ENCODE peak calls at places on chromosome 16, in four cellular contexts. One of them, this sample, is unnamed.

GRCh38 chr16:86929149-86929871 is 351.0 kb downstream of the FOXL1 start:
- DNase-seq in HepG2: no peak
- DNase-seq in K562: peak; percentile 62
- DNase-seq in GM12878: no peak
- DNase-seq in this sample: no peak

GRCh38 chr16:67796099-67796718 is 10.2 kb downstream of the RANBP10 start:
- DNase-seq in HepG2: no peak
- DNase-seq in K562: no peak
- DNase-seq in GM12878: no peak
- DNase-seq in this sample: no peak

GRCh38 chr16:23535901-23536300 is 21.2 kb downstream of the EARS2 start:
- DNase-seq in HepG2: no peak
- DNase-seq in K562: no peak
- DNase-seq in GM12878: no peak
- DNase-seq in this sample: no peak

GRCh38 chr16:3842994-3843393 is 37.5 kb downstream of the CREBBP start:
- DNase-seq in HepG2: no peak
- DNase-seq in K562: no peak
- DNase-seq in GM12878: no peak
- DNase-seq in this sample: no peak

GRCh38 chr16:64695684-64696083 is 426.2 kb downstream of the CDH11 start:
- DNase-seq in HepG2: no peak
- DNase-seq in K562: no peak
- DNase-seq in GM12878: no peak
- DNase-seq in this sample: no peak

GRCh38 chr16:8845699-8846298 is 23.0 kb downstream of the CARHSP1 start:
- DNase-seq in HepG2: no peak
- DNase-seq in K562: no peak
- DNase-seq in GM12878: no peak
- DNase-seq in this sample: no peak

GRCh38 chr16:278863-279366 is 1.5 kb upstream of the ARHGDIG start:
- DNase-seq in HepG2: peak; percentile 12
- DNase-seq in K562: no peak
- DNase-seq in GM12878: peak; percentile 8
- DNase-seq in this sample: no peak

GRCh38 chr16:88383401-88384221 is 852 bp downstream of the ZNF469 start:
- DNase-seq in HepG2: no peak
- DNase-seq in K562: peak; percentile 46
- DNase-seq in GM12878: no peak
- DNase-seq in this sample: peak; percentile 51

GRCh38 chr16:17357302-17358062 is 113.3 kb downstream of the XYLT1 start:
- DNase-seq in HepG2: no peak
- DNase-seq in K562: no peak
- DNase-seq in GM12878: no peak
- DNase-seq in this sample: no peak

GRCh38 chr16:79339863-79340262 is 260.7 kb downstream of the MAF start:
- DNase-seq in HepG2: no peak
- DNase-seq in K562: no peak
- DNase-seq in GM12878: no peak
- DNase-seq in this sample: no peak

GRCh38 chr16:69064789-69065313 is 40.6 kb upstream of the HAS3 start:
- DNase-seq in HepG2: no peak
- DNase-seq in K562: no peak
- DNase-seq in GM12878: no peak
- DNase-seq in this sample: no peak

GRCh38 chr16:79533292-79533691 is 67.2 kb downstream of the MAF start:
- DNase-seq in HepG2: no peak
- DNase-seq in K562: no peak
- DNase-seq in GM12878: no peak
- DNase-seq in this sample: no peak

GRCh38 chr16:3444032-3444388 is 530 bp downstream of the NAA60 start:
- DNase-seq in HepG2: peak; percentile 72
- DNase-seq in K562: no peak
- DNase-seq in GM12878: no peak
- DNase-seq in this sample: no peak

GRCh38 chr16:65788434-65789147 is 577.9 kb upstream of the CDH5 start:
- DNase-seq in HepG2: no peak
- DNase-seq in K562: no peak
- DNase-seq in GM12878: no peak
- DNase-seq in this sample: no peak

GRCh38 chr16:75064403-75065148 is 52.0 kb downstream of the LDHD start:
- DNase-seq in HepG2: peak; percentile 83
- DNase-seq in K562: no peak
- DNase-seq in GM12878: no peak
- DNase-seq in this sample: no peak

GRCh38 chr16:67180166-67180565 is 3.6 kb downstream of the MATCAP1 start:
- DNase-seq in HepG2: no peak
- DNase-seq in K562: no peak
- DNase-seq in GM12878: no peak
- DNase-seq in this sample: peak; percentile 11

GRCh38 chr16:72862090-72862489 is 185.8 kb downstream of the ZFHX3 start:
- DNase-seq in HepG2: no peak
- DNase-seq in K562: no peak
- DNase-seq in GM12878: no peak
- DNase-seq in this sample: no peak

GRCh38 chr16:56106527-56106926 is 84.8 kb upstream of the GNAO1 start:
- DNase-seq in HepG2: no peak
- DNase-seq in K562: no peak
- DNase-seq in GM12878: no peak
- DNase-seq in this sample: no peak

GRCh38 chr16:56107944-56108583 is 83.2 kb upstream of the GNAO1 start:
- DNase-seq in HepG2: no peak
- DNase-seq in K562: no peak
- DNase-seq in GM12878: no peak
- DNase-seq in this sample: no peak

GRCh38 chr16:56101480-56101879 is 89.8 kb upstream of the GNAO1 start:
- DNase-seq in HepG2: no peak
- DNase-seq in K562: no peak
- DNase-seq in GM12878: no peak
- DNase-seq in this sample: no peak

GRCh38 chr16:56102159-56102798 is 89.0 kb upstream of the GNAO1 start:
- DNase-seq in HepG2: no peak
- DNase-seq in K562: no peak
- DNase-seq in GM12878: no peak
- DNase-seq in this sample: no peak
- TF ChIP-seq NR2C2 in HepG2: no peak
- TF ChIP-seq NR2C2 in K562: no peak
- TF ChIP-seq NR2C2 in GM12878: no peak
- TF ChIP-seq NR2C2 in this sample: no peak

GRCh38 chr16:10028644-10029043 is 153.6 kb downstream of the GRIN2A start:
- DNase-seq in HepG2: no peak
- DNase-seq in K562: no peak
- DNase-seq in GM12878: no peak
- DNase-seq in this sample: no peak

GRCh38 chr16:10031473-10031872 is 150.8 kb downstream of the GRIN2A start:
- DNase-seq in HepG2: no peak
- DNase-seq in K562: no peak
- DNase-seq in GM12878: no peak
- DNase-seq in this sample: no peak

GRCh38 chr16:10026593-10026992 is 155.6 kb downstream of the GRIN2A start:
- DNase-seq in HepG2: no peak
- DNase-seq in K562: no peak
- DNase-seq in GM12878: no peak
- DNase-seq in this sample: no peak

GRCh38 chr16:10031955-10032354 is 150.3 kb downstream of the GRIN2A start:
- DNase-seq in HepG2: no peak
- DNase-seq in K562: no peak
- DNase-seq in GM12878: no peak
- DNase-seq in this sample: no peak

GRCh38 chr16:10027553-10027952 is 154.7 kb downstream of the GRIN2A start:
- DNase-seq in HepG2: no peak
- DNase-seq in K562: no peak
- DNase-seq in GM12878: no peak
- DNase-seq in this sample: no peak
- TF ChIP-seq NR2C2 in HepG2: no peak
- TF ChIP-seq NR2C2 in K562: no peak
- TF ChIP-seq NR2C2 in GM12878: no peak
- TF ChIP-seq NR2C2 in this sample: no peak

GRCh38 chr16:21526923-21527807 is 72.2 kb upstream of the METTL9 start:
- DNase-seq in HepG2: peak; percentile 70
- DNase-seq in K562: peak; percentile 18
- DNase-seq in GM12878: no peak
- DNase-seq in this sample: no peak
- TF ChIP-seq NR2C2 in HepG2: no peak
- TF ChIP-seq NR2C2 in K562: no peak
- TF ChIP-seq NR2C2 in GM12878: no peak
- TF ChIP-seq NR2C2 in this sample: no peak

DNA sequence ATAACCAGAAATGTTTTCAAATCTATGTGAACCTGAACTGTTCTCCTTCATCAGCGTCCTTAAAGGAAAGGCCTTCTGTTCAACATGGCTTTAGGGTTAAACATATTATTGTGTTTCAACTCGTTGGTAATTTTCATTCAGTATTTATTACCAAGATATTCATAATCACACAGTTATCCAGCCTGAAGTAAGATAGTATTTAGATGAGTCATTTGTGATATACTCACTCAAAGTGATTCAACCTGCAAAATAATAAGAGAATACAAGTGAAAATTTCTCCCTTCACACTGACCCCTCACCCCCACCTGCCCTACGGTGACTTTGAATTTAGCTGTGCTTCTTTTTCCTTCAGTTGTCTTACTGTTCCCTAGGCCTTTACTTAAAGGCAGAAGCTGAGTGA is 3.0 kb downstream of the CYLD start:
- DNase-seq in HepG2: no peak
- DNase-seq in K562: no peak
- DNase-seq in GM12878: no peak
- DNase-seq in this sample: no peak
- TF ChIP-seq NR2C2 in HepG2: no peak
- TF ChIP-seq NR2C2 in K562: no peak
- TF ChIP-seq NR2C2 in GM12878: no peak
- TF ChIP-seq NR2C2 in this sample: no peak

GRCh38 chr16:13561276-13561675 is 358.7 kb upstream of the ERCC4 start:
- DNase-seq in HepG2: no peak
- DNase-seq in K562: no peak
- DNase-seq in GM12878: no peak
- DNase-seq in this sample: no peak
- TF ChIP-seq NR2C2 in HepG2: no peak
- TF ChIP-seq NR2C2 in K562: no peak
- TF ChIP-seq NR2C2 in GM12878: no peak
- TF ChIP-seq NR2C2 in this sample: no peak

DNA sequence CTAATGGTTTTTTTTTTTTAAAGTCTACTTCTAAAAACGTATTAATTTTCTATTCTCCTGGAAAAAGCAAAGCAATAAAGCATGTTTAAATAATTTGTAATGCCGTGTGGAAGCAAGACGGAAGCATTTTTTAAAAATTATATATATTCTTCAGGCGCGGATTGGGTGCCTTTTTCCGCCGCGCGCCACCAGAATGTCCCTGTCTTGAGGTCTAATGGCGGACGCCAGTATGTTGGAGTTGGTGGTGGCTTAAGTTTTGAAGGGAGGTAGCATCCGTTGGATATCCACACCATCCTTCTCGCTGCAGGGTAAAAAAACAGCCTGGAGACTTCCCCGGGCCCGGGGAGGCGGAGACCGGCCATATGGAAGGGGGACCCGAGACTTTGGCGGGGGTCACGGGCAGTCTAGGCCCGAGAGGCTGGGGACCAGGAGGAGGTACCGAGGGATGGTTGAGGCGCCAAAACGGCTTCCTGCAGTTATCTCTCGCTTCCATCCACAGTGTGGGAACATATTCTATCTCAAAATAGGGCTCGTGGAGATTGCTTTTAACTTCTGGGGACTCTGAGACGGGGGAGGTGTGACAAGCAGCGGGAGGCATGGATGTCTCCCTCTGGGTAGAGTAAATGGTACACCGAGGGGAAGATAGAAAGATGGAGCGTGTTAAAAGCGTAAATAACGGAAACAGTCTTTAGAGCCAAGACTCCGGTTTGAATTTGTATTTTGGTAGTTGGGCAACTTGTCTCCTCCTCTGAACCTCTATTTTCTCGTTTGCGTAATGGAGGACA is at the start of gene SF3B3:
- DNase-seq in HepG2: peak; percentile 73
- DNase-seq in K562: peak; percentile 80
- DNase-seq in GM12878: no peak
- DNase-seq in this sample: peak; percentile 42
- TF ChIP-seq NR2C2 in HepG2: no peak
- TF ChIP-seq NR2C2 in K562: no peak
- TF ChIP-seq NR2C2 in GM12878: no peak
- TF ChIP-seq NR2C2 in this sample: no peak

DNA sequence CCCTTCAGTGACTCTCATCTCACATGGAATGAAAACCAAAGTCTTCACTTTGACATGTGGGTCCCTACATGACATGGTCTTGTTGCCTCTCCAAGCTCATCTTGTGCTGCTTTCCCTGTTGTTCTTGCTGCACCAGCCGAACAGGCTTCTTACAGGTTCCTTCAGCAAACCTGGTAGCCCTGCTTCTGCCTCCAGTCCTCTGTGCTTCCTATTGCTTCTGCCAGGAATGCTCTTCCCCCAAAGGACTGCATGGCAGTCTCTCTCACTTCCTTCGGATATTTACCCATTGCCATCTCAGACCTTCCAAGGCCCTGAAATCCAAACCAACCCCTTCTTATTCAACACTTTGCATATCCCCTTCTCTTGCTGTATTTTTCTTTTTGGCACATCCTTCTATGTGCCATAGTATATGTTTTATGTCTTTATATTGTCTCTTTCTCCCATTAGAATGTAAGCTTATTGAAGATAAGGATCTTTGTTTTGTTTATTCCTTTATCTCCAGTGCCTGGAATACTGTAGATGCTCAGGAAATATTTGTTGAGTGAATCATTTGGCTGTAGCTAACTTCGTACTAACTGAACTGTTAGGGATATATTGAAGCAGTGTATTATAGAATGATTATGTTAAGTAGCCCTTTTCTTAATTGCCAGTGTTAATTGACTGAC is 57.9 kb upstream of the SLC12A3 start:
- DNase-seq in HepG2: peak; percentile 42
- DNase-seq in K562: no peak
- DNase-seq in GM12878: no peak
- DNase-seq in this sample: no peak
- TF ChIP-seq NR2C2 in HepG2: no peak
- TF ChIP-seq NR2C2 in K562: no peak
- TF ChIP-seq NR2C2 in GM12878: no peak
- TF ChIP-seq NR2C2 in this sample: no peak

DNA sequence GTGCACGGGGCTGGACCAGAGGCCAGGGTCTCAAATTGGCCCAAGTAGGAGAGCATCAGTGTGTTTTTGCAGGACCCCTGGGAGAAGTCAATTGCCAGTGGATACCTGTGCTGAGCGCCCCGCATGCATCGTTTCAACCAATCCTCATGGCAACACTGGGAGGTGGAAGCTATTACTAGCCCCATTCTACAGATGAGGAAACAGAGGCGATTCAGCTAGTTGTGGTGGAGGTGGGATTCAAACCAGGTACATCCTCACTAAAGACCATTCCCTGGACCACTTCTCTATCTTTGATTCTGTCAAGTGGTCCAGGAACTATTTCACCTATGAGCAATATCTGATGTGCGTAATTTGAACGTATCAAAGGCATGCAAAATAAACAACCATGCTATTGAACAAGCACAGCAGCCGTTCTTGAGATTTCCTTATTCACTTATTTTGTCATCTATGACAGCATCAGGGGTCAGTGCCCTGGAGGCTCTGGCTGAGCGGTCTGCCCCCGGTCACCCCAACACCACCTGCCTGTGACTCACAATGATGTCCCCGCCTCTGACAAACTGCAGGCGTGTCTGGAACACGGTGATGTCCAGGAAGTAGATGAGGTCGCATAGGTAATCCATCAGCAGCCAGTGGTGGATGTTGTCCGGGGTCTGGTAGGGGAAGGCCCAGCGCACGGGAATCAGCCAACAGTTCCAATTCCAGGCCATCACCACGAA is 54.0 kb downstream of the CNGB1 start:
- DNase-seq in HepG2: no peak
- DNase-seq in K562: no peak
- DNase-seq in GM12878: no peak
- DNase-seq in this sample: no peak
- TF ChIP-seq NR2C2 in HepG2: no peak
- TF ChIP-seq NR2C2 in K562: no peak
- TF ChIP-seq NR2C2 in GM12878: no peak
- TF ChIP-seq NR2C2 in this sample: no peak